ENCODE peak calls at places on chromosome 4, in five cellular contexts. S is right atrium auricular region, I is AG09319, L is T-helper 1 cell, M is colonic mucosa. Y is an unnamed sample.

GRCh38 chr4:153432971-153433752 is 33.0 kb upstream of the TMEM131L start:
- DNase-seq in M (peak; percentile 75), I (peak; percentile 60), S (peak; percentile 70), L (peak; percentile 49), Y (peak; percentile 79)

GRCh38 chr4:88246600-88246999 is 37.8 kb downstream of the PPM1K start:
- DNase-seq in I (no peak), S (no peak), M (no peak), L (no peak), Y (no peak)

GRCh38 chr4:86955888-86956451 is 21.2 kb downstream of the AFF1 start:
- DNase-seq in M (no peak), L (no peak), S (no peak), I (no peak), Y (no peak)

GRCh38 chr4:146029939-146030710 is 91.5 kb upstream of the ZNF827 start:
- DNase-seq in I (no peak), M (peak; percentile 79), L (no peak), S (no peak), Y (no peak)

GRCh38 chr4:108849611-108850406 is 87.0 kb upstream of the ETNPPL start:
- DNase-seq in M (no peak), L (no peak), I (peak; percentile 54), S (no peak), Y (peak; percentile 70)

GRCh38 chr4:36358173-36358572 is 76.8 kb downstream of the DTHD1 start:
- DNase-seq in L (no peak), I (no peak), M (no peak), S (no peak), Y (no peak)

GRCh38 chr4:37680089-37680488 is 6.1 kb downstream of the RELL1 start:
- DNase-seq in S (no peak), I (no peak), L (no peak), M (no peak), Y (no peak)

GRCh38 chr4:153115322-153116100 is 88.7 kb upstream of the TRIM2 start:
- DNase-seq in M (peak; percentile 29), L (peak; percentile 61), I (no peak), S (peak; percentile 56), Y (peak; percentile 73)

GRCh38 chr4:135238940-135239339 is 1037.4 kb upstream of the PABPC4L start:
- DNase-seq in L (no peak), I (no peak), M (no peak), S (no peak), Y (no peak)